ENCODE peak calls at places on chromosome 14, in six cellular contexts. L, Q, O, S, U and A are unnamed samples.

GRCh38 chr14:59755388-59755787 is 115.2 kb downstream of the RTN1 start:
- DNase-seq in O (no peak), U (no peak), S (no peak), L (no peak), Q (no peak), A (no peak)

GRCh38 chr14:46432516-46432915 is 219.1 kb downstream of the RPL10L start:
- DNase-seq in O (no peak), Q (no peak), L (no peak), S (no peak), U (no peak), A (no peak)

GRCh38 chr14:50944647-50945413 is 547 bp upstream of the PYGL start:
- DNase-seq in O (peak; percentile 6), Q (no peak), L (peak; percentile 50), S (no peak), U (peak; percentile 58), A (no peak)

GRCh38 chr14:56659964-56660551 is 80.5 kb downstream of the TMEM260 start:
- DNase-seq in U (peak; percentile 65), L (no peak), O (no peak), Q (peak; percentile 46), S (peak; percentile 65), A (no peak)

GRCh38 chr14:99732436-99733220 is 48.5 kb downstream of the CYP46A1 start:
- DNase-seq in Q (no peak), O (peak; percentile 5), U (no peak), L (no peak), S (no peak), A (no peak)

GRCh38 chr14:22046063-22046462 is 372.4 kb upstream of the OR4E1 start:
- DNase-seq in U (no peak), O (no peak), S (no peak), L (no peak), Q (no peak), A (no peak)

GRCh38 chr14:51368721-51369163 is 128.7 kb downstream of the TMX1 start:
- DNase-seq in Q (no peak), O (no peak), L (no peak), U (peak; percentile 96), S (peak; percentile 86), A (no peak)

GRCh38 chr14:33551963-33552362 is 398.9 kb downstream of the EGLN3 start:
- DNase-seq in U (no peak), S (no peak), L (no peak), O (no peak), Q (no peak), A (no peak)

GRCh38 chr14:52950410-52950897 is 396 bp downstream of the FERMT2 start:
- DNase-seq in O (peak; percentile 58), U (peak; percentile 45), L (peak; percentile 35), S (peak; percentile 45), Q (no peak), A (peak; percentile 22)

GRCh38 chr14:76133103-76133502 is 18.6 kb upstream of the GPATCH2L start:
- DNase-seq in L (no peak), U (peak; percentile 33), Q (no peak), O (peak; percentile 51), S (peak; percentile 55), A (peak; percentile 39)

GRCh38 chr14:99865408-99865807 is 72.2 kb downstream of the EML1 start:
- DNase-seq in S (no peak), U (no peak), Q (no peak), O (no peak), L (no peak), A (no peak)

GRCh38 chr14:69387311-69387710 is 10.8 kb downstream of the ERH start:
- DNase-seq in O (no peak), L (no peak), S (no peak), U (peak; percentile 45), Q (no peak), A (no peak)

GRCh38 chr14:53542692-53543091 is 389.6 kb upstream of the DDHD1 start:
- DNase-seq in O (peak; percentile 18), U (peak; percentile 34), S (no peak), L (no peak), Q (no peak), A (no peak)

GRCh38 chr14:99479160-99479902 is 1.3 kb downstream of the SETD3 start:
- DNase-seq in U (peak; percentile 29), O (no peak), Q (no peak), L (no peak), S (no peak), A (no peak)

GRCh38 chr14:104314251-104314941 is 176.0 kb downstream of the KIF26A start:
- DNase-seq in U (no peak), S (no peak), L (peak; percentile 19), Q (no peak), O (no peak), A (no peak)

GRCh38 chr14:51319181-51319597 is 79.1 kb downstream of the TMX1 start:
- DNase-seq in L (no peak), S (no peak), Q (no peak), O (no peak), U (no peak), A (no peak)

GRCh38 chr14:60561845-60562746 is 53.1 kb downstream of the SIX6 start:
- DNase-seq in S (peak; percentile 80), O (peak; percentile 58), U (peak; percentile 81), L (peak; percentile 44), Q (peak; percentile 68), A (peak; percentile 23)

GRCh38 chr14:90058876-90059458 is 2.8 kb upstream of the KCNK13 start:
- DNase-seq in U (peak; percentile 12), O (no peak), S (no peak), Q (no peak), L (no peak), A (no peak)

GRCh38 chr14:93752980-93753561 is 35.2 kb downstream of the PRIMA1 start:
- DNase-seq in S (no peak), O (no peak), U (no peak), Q (no peak), L (no peak), A (no peak)

GRCh38 chr14:42214981-42215491 is 608.4 kb downstream of the LRFN5 start:
- DNase-seq in U (peak; percentile 39), Q (no peak), O (no peak), S (peak; percentile 60), L (no peak), A (no peak)

GRCh38 chr14:37172024-37172869 is at the start of gene SLC25A21:
- DNase-seq in S (peak; percentile 88), U (peak; percentile 83), L (peak; percentile 77), O (peak; percentile 72), Q (peak; percentile 63), A (peak; percentile 61)

GRCh38 chr14:50943943-50944646 is at the start of gene PYGL:
- DNase-seq in L (peak; percentile 69), O (peak; percentile 70), S (peak; percentile 92), Q (no peak), U (peak; percentile 72), A (peak; percentile 44)